ENCODE peak calls at places on chromosomes 3 and 15, in five cellular contexts. S is T-helper 9 cell; J is mucosa of descending colon; L is stimulated activated CD8-positive, alpha-beta memory T cell treated with anti-CD3 and anti-CD28 coated beads, Interleukin-2, amount 100 ng/mL, for 48 hours; K is GM12865. U is an unnamed sample.

GRCh38 chr3:182331356-182331755 is 461.9 kb upstream of the ATP11B start:
- DNase-seq in S (no peak), J (no peak), L (no peak), K (no peak), U (no peak)

GRCh38 chr15:86650084-86650483 is 570.4 kb downstream of the AGBL1 start:
- DNase-seq in S (no peak), J (peak; percentile 45), L (no peak), K (peak; percentile 26), U (no peak)

GRCh38 chr3:190205739-190206138 is 85.0 kb upstream of the P3H2 start:
- DNase-seq in S (no peak), J (no peak), L (no peak), K (peak; percentile 73), U (no peak)

GRCh38 chr3:193946945-193947344 is 189.0 kb upstream of the HES1 start:
- DNase-seq in S (no peak), J (no peak), L (no peak), K (no peak), U (no peak)

GRCh38 chr3:53523346-53523745 is 28.9 kb downstream of the CACNA1D start:
- DNase-seq in S (no peak), J (no peak), L (no peak), K (no peak), U (no peak)

GRCh38 chr3:42490243-42490642 is 12.2 kb upstream of the VIPR1 start:
- DNase-seq in S (no peak), J (peak; percentile 73), L (no peak), K (peak; percentile 89), U (no peak)

GRCh38 chr3:38548154-38548931 is 52.2 kb downstream of the EXOG start:
- DNase-seq in S (no peak), J (no peak), L (no peak), K (no peak), U (no peak)

GRCh38 chr3:138477120-138477519 is 42.7 kb downstream of the ESYT3 start:
- DNase-seq in S (no peak), J (no peak), L (no peak), K (no peak), U (no peak)

GRCh38 chr3:42721690-42722089 is 19.1 kb upstream of the HHATL start:
- DNase-seq in S (no peak), J (no peak), L (no peak), K (no peak), U (no peak)

GRCh38 chr15:39565851-39566250 is 15.0 kb upstream of the THBS1 start:
- DNase-seq in S (no peak), J (no peak), L (no peak), K (no peak), U (no peak)

GRCh38 chr3:155525324-155525833 is 219.5 kb downstream of the PLCH1 start:
- DNase-seq in S (no peak), J (no peak), L (no peak), K (no peak), U (no peak)

GRCh38 chr15:62150445-62150844 is 14.6 kb downstream of the C2CD4B start:
- DNase-seq in S (no peak), J (no peak), L (no peak), K (no peak), U (no peak)

GRCh38 chr3:144774897-144775296 is 803.3 kb downstream of the DIPK2A start:
- DNase-seq in S (no peak), J (no peak), L (no peak), K (peak; percentile 21), U (no peak)

U was measured in mesothelial cell of epicardium.